ENCODE peak calls at places on chromosomes 11 and 22, in five cellular contexts. D is right lobe of liver, L is body of pancreas, Z is H9, I is colonic mucosa. T is an unnamed sample. For H3K4me1, the result is how much of the 10 kb centered on the place peaks cover.

GRCh38 chr22:21775061-21775460 is 39.5 kb upstream of the YPEL1 start:
- DNase-seq in D (no peak), L (no peak), I (no peak), Z (no peak), T (no peak)

GRCh38 chr22:31082606-31083376 is 1.7 kb downstream of the SMTN start:
- DNase-seq in D (no peak), L (peak), Z (peak), I (peak), T (no peak)

GRCh38 chr11:83008581-83008923 is 63.1 kb downstream of the RAB30 start:
- DNase-seq in L (no peak), D (no peak), Z (no peak), I (no peak), T (no peak)

GRCh38 chr11:62324738-62325556 is 12.3 kb upstream of the ASRGL1 start:
- DNase-seq in I (peak), L (peak), D (no peak), Z (peak), T (no peak)

GRCh38 chr11:134942633-134943032 is 530.6 kb upstream of the B3GAT1 start:
- DNase-seq in D (no peak), I (no peak), Z (no peak), L (peak), T (no peak)

GRCh38 chr22:47395481-47395880 is 633.0 kb downstream of the TBC1D22A start:
- DNase-seq in L (peak), Z (no peak), D (peak), I (no peak), T (no peak)

GRCh38 chr22:49621601-49622210 is 206.0 kb downstream of the BRD1 start:
- DNase-seq in L (no peak), Z (no peak), I (no peak), D (peak), T (no peak)

GRCh38 chr11:99773646-99774045 is 752.9 kb downstream of the CNTN5 start:
- DNase-seq in Z (no peak), I (no peak), D (no peak), L (no peak), T (no peak)

GRCh38 chr22:25494774-25495173 is 69.7 kb upstream of the GRK3 start:
- DNase-seq in D (no peak), I (no peak), L (no peak), Z (no peak), T (no peak)

GRCh38 chr11:126355324-126355925 is at the start of gene ST3GAL4:
- DNase-seq in L (peak), D (peak), I (peak), Z (peak), T (peak)

GRCh38 chr11:72251614-72252013 is 7.6 kb upstream of the PHOX2A start:
- DNase-seq in D (no peak), L (no peak), I (no peak), Z (no peak), T (no peak)

GRCh38 chr11:73465019-73465675 is 88.9 kb downstream of the RELT start:
- DNase-seq in D (no peak), L (no peak), Z (no peak), I (no peak), T (no peak)

GRCh38 chr11:75475767-75476650 is 43.0 kb upstream of the KLHL35 start:
- DNase-seq in D (no peak), Z (no peak), L (peak), I (peak), T (no peak)

GRCh38 chr22:29343313-29343805 is 27.9 kb upstream of the RASL10A start:
- DNase-seq in Z (no peak), I (no peak), D (no peak), L (peak), T (peak)

GRCh38 chr22:37154925-37155712 is 5.4 kb upstream of the IL2RB start:
- DNase-seq in L (no peak), D (no peak), I (no peak), Z (no peak), T (no peak)

GRCh38 chr11:130737041-130737830 is 179.0 kb downstream of the SNX19 start:
- DNase-seq in D (no peak), I (no peak), Z (no peak), L (no peak), T (no peak)

GRCh38 chr11:103903621-103904323 is 132.7 kb upstream of the DDI1 start:
- DNase-seq in D (no peak), L (no peak), Z (no peak), I (no peak), T (no peak)

GRCh38 chr11:71977743-71978418 is 20.8 kb upstream of the IL18BP start:
- DNase-seq in I (peak), D (no peak), Z (no peak), L (peak), T (peak)

GRCh38 chr22:38614331-38615122 is 41.7 kb downstream of the FAM227A start:
- DNase-seq in Z (no peak), D (no peak), I (no peak), L (no peak), T (no peak)

GRCh38 chr11:61057615-61058014 is 44.7 kb upstream of the CD5 start:
- DNase-seq in Z (no peak), D (no peak), I (no peak), L (no peak), T (no peak)

GRCh38 chr11:6297831-6298230 is 22.5 kb downstream of the CAVIN3 start:
- DNase-seq in L (no peak), I (no peak), D (no peak), Z (no peak), T (no peak)

GRCh38 chr11:6303657-6304056 is 16.6 kb downstream of the CAVIN3 start:
- DNase-seq in L (no peak), Z (peak), D (no peak), I (no peak), T (no peak)

GRCh38 chr11:6300325-6300724 is 20.0 kb downstream of the CAVIN3 start:
- DNase-seq in I (no peak), Z (no peak), D (no peak), L (no peak), T (no peak)

GRCh38 chr11:6301096-6301495 is 19.2 kb downstream of the CAVIN3 start:
- DNase-seq in Z (no peak), L (no peak), D (no peak), I (no peak), T (no peak)

DNA sequence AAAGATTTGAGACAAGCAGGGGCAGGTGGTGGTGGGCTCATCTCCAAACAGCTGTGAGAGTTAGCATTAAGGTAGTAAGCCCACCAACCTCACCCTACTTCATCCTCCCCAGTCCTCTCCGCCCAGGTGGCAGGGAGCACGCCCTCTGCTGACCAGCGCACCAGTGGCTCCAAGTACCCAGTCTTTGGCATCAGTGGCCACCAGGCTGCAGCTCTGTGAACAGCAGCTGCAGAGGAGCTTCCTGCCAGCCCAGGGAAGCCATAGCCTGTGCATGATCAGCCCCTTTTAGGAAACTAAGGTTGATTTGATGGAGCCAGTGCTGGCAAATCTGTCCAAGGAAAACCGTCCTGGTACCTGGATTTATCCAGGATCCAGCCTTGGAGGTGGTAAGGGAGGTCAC is 21.7 kb downstream of the CAVIN3 start:
- DNase-seq in Z (peak), L (peak), I (peak), D (peak), T (peak)
- TF ChIP-seq CTCF in Z (peak), L (peak), I (peak), D (peak), T (peak)

GRCh38 chr11:2992234-2992999 is at the start of gene NAP1L4:
- DNase-seq in I (peak), D (peak), L (peak), Z (peak), T (peak)

GRCh38 chr11:2993000-2993330 is 836 bp upstream of the NAP1L4 start:
- DNase-seq in L (no peak), D (no peak), I (no peak), Z (no peak), T (no peak)

GRCh38 chr11:2989551-2989950 is 2.6 kb downstream of the NAP1L4 start:
- DNase-seq in I (no peak), Z (no peak), D (no peak), L (no peak), T (no peak)

GRCh38 chr11:2990617-2991476 is 1.3 kb downstream of the NAP1L4 start:
- DNase-seq in D (no peak), I (peak), Z (no peak), L (peak), T (no peak)

GRCh38 chr11:2991477-2992233 is 474 bp downstream of the NAP1L4 start:
- DNase-seq in Z (no peak), D (no peak), I (peak), L (no peak), T (peak)
- H3K4me1 ChIP-seq in Z (under half), D (under half), I (under half), L (under half), T (under half)

DNA sequence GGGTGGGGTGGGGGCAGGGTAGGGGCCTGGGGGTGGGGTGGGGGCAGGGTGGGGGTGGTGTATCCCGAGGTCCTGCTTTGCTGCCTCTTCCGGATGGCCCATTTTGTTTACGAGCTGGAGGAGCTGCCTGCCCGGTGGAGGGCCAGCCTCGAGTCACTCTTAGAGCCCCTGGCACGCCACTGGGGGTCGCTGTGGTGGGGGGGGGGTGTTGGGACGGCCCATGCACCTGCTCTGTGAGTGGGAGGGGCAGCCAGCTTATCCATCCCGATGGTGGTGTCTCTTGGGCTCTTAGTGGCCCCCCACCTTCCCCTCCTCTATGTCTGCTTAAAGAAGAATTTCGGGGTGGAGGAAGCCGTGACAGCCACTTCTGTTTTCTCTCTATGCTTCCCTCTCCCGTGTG is 24.6 kb downstream of the MRGPRD start:
- DNase-seq in I (no peak), L (no peak), Z (peak), D (no peak), T (no peak)
- TF ChIP-seq CTCF in I (no peak), L (no peak), Z (peak), D (peak), T (peak)

GRCh38 chr11:78800089-78800690 is 225.5 kb upstream of the NARS2 start:
- DNase-seq in D (no peak), L (no peak), I (no peak), Z (no peak), T (no peak)

GRCh38 chr11:78797559-78797958 is 222.9 kb upstream of the NARS2 start:
- DNase-seq in L (no peak), I (no peak), Z (no peak), D (no peak), T (no peak)

GRCh38 chr11:78800756-78801155 is 226.1 kb upstream of the NARS2 start:
- DNase-seq in D (no peak), L (no peak), I (no peak), Z (no peak), T (no peak)

GRCh38 chr11:78796956-78797355 is 222.3 kb upstream of the NARS2 start:
- DNase-seq in D (no peak), I (no peak), Z (no peak), L (peak), T (no peak)

DNA sequence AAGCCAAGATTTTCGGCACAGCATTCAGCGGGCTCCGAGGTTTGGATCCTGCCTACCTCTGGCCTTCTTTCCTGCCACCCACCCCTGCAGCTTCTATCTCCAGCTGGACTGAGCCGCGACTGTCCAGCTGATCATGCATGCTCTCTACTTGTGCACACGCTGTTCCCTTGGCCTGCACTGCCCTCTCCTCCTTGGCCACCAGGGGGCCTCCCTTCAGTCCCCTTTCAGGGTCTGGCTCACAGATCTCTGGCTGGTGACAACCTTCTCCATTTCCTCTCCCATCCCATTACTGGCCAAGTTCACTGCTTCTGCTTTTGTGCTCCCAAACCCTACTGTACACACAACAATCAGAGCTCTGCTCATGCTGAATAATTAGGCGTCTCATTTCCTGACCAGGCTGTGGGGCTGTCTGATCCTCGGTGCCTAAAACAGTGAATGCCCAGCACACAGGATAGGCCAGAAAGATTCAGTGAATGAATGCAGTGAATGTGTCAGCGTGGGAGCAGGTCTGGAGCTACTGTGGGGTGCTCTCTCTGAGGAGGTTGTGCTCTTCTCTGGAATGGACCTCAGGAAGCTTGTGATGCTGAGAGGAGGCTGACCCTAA is 224.0 kb upstream of the NARS2 start:
- DNase-seq in Z (peak), D (peak), L (peak), I (peak), T (no peak)
- H3K4me1 ChIP-seq in Z (under half), D (under half), L (half or more), I (under half), T (under half)

DNA sequence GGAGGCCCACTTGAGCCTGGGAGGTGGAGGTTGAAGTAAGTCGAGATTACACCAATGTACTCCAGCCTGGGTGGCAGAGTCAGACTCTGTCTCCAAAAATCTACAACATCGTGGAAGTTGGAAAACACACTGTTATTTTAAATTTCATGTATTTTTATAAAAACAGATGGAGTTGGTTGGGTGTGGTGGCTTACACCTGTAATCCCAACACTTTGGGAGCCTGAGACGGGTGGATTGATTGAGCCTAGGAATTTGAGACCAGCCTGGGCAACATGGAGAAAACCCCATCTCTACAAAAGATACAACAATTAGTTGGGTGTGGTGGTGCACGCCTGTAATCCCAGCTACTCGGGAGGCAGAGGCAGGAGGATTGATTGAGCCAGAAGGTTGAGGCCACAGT is 52.0 kb upstream of the CLTCL1 start:
- DNase-seq in D (no peak), L (no peak), Z (no peak), I (no peak), T (no peak)
- TF ChIP-seq CTCF in D (no peak), L (no peak), Z (no peak), I (no peak), T (no peak)

GRCh38 chr11:106030609-106031008 is 8.6 kb upstream of the MSANTD4 start:
- DNase-seq in Z (no peak), D (no peak), I (no peak), L (no peak), T (no peak)
- H3K4me1 ChIP-seq in Z (under half), D (under half), I (under half), L (under half), T (under half)

GRCh38 chr22:19260194-19260593 is 31.3 kb downstream of the CLTCL1 start:
- DNase-seq in I (no peak), L (no peak), D (no peak), Z (no peak), T (no peak)

GRCh38 chr22:19270873-19271272 is 20.6 kb downstream of the CLTCL1 start:
- DNase-seq in I (no peak), Z (no peak), L (no peak), D (no peak), T (no peak)

GRCh38 chr22:19266547-19267086 is 24.9 kb downstream of the CLTCL1 start:
- DNase-seq in D (no peak), I (no peak), L (no peak), Z (no peak), T (no peak)

GRCh38 chr22:19260804-19261203 is 30.7 kb downstream of the CLTCL1 start:
- DNase-seq in L (no peak), D (no peak), Z (no peak), I (no peak), T (no peak)

GRCh38 chr22:19265779-19266178 is 25.7 kb downstream of the CLTCL1 start:
- DNase-seq in L (no peak), I (no peak), D (no peak), Z (no peak), T (no peak)
- TF ChIP-seq CTCF in L (no peak), I (no peak), D (no peak), Z (no peak), T (no peak)

DNA sequence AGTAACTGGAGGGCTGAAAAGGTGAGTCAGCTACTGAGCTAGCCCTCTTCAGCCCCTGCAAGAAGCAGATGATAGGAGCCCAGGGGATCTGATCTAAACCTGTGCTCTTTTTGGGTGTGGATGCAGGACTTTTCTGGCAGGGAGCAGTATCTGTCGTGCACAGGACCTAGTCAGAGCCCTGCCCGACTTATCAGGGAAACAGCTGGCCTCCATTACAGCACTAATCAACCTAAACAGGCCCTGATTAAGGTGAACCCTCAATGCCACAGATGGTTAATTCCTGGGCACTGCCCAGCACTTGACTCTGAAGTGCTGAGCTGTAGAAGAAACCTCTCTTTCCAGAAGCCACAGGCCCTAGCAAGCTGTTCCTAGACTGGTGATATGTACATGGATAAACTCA is 643.1 kb upstream of the KIRREL3 start:
- DNase-seq in I (no peak), L (no peak), D (no peak), Z (no peak), T (no peak)
- H3K4me1 ChIP-seq in I (under half), L (under half), D (under half), Z (under half), T (under half)

GRCh38 chr11:125256471-125257010 is 92.0 kb downstream of the PKNOX2 start:
- DNase-seq in L (no peak), Z (no peak), I (no peak), D (no peak), T (no peak)

GRCh38 chr11:125253795-125254525 is 89.4 kb downstream of the PKNOX2 start:
- DNase-seq in D (no peak), L (no peak), Z (no peak), I (no peak), T (no peak)

GRCh38 chr11:125257751-125258150 is 93.2 kb downstream of the PKNOX2 start:
- DNase-seq in Z (no peak), L (no peak), D (no peak), I (no peak), T (no peak)

GRCh38 chr11:125258626-125259025 is 94.1 kb downstream of the PKNOX2 start:
- DNase-seq in I (no peak), D (no peak), Z (no peak), L (no peak), T (no peak)

GRCh38 chr11:125257185-125257584 is 92.6 kb downstream of the PKNOX2 start:
- DNase-seq in L (no peak), D (no peak), I (no peak), Z (peak), T (peak)
- TF ChIP-seq CTCF in L (no peak), D (no peak), I (no peak), Z (peak), T (peak)

DNA sequence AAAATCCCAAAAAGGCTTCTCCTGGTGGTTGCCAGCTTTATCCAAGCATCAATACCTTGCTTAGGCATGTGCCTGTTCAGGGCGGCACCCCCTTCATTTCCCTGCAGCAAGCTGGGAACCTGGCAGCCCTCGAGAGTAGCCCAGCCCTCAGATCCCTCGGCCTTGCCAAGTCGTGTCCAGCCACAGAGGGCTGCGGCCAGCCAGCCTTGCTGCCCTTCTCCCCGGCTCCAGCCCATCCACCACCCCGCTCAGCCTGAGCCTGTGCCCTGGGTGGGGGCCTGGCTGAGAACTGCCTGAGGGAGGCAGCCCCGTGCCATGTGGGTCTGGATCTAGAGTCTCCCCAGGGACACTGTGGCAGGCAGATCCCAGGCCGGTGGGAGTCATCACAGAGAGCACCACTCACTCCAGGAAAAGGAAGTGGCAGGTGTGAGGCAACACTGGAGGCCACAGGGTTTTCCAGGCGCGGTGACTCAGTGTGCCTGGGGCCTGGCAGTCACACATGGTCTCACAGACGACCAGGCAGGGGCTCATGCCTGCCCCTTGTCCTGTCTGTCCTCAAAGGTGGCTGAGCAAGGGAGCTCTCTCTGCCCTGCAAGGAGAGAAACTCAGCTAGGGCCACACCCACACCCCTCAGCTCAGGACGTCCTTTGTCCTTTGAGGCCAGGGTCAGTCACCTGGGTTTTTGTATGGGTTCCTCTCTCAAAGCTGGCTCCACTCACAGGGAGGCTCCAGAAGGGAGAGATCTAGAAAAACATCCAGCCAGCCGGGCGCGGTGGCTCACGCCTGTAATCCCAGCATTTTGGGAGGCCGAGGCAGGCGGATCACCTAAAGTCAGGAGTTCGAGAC is 12.2 kb upstream of the CDC42BPG start:
- DNase-seq in I (peak), L (peak), D (no peak), Z (no peak), T (peak)
- H3K4me1 ChIP-seq in I (under half), L (under half), D (under half), Z (under half), T (half or more)

T was measured in PC-9.